ENCODE peak calls at places on chromosomes 13 and 19, in eight cellular contexts. I is cardiac fibroblast, H is endothelial cell, O is breast epithelium, E is Panc1, L is heart right ventricle, Y is WTC11, P is RWPE1. U is an unnamed sample.

GRCh38 chr13:62512194-62513141 is 1096.8 kb upstream of the PCDH20 start:
- DNase-seq in E (peak), H (peak), L (no peak), Y (peak), O (peak), P (peak), I (peak), U (peak)

GRCh38 chr13:106246237-106246636 is 289.2 kb downstream of the EFNB2 start:
- DNase-seq in P (no peak), E (no peak), H (no peak), O (no peak), Y (no peak), I (no peak), L (no peak), U (no peak)

GRCh38 chr19:10861118-10861651 is 10.2 kb upstream of the CARM1 start:
- DNase-seq in P (no peak), Y (peak), I (peak), O (no peak), H (peak), E (no peak), L (no peak), U (no peak)

GRCh38 chr13:39784347-39784746 is 128.9 kb downstream of the COG6 start:
- DNase-seq in E (no peak), L (no peak), Y (no peak), I (peak), O (no peak), H (no peak), P (no peak), U (no peak)

GRCh38 chr13:31009166-31009565 is 76.7 kb downstream of the TEX26 start:
- DNase-seq in I (no peak), H (no peak), L (no peak), P (peak), E (no peak), O (no peak), Y (no peak), U (no peak)

GRCh38 chr13:60511637-60512036 is 114.6 kb downstream of the TDRD3 start:
- DNase-seq in Y (no peak), O (no peak), E (no peak), H (no peak), P (no peak), I (no peak), L (no peak), U (no peak)

GRCh38 chr13:38952827-38953226 is 37.8 kb downstream of the STOML3 start:
- DNase-seq in P (peak), E (no peak), H (no peak), O (no peak), Y (no peak), I (no peak), L (no peak), U (no peak)

GRCh38 chr19:3863648-3864047 is 5.2 kb downstream of the ZFR2 start:
- DNase-seq in I (no peak), Y (no peak), L (no peak), E (no peak), O (no peak), H (no peak), P (no peak), U (peak)

GRCh38 chr13:28750187-28751045 is 31.6 kb upstream of the SLC46A3 start:
- DNase-seq in H (no peak), Y (no peak), O (no peak), E (no peak), L (no peak), P (no peak), I (peak), U (no peak)

GRCh38 chr19:34881982-34882381 is 44.7 kb upstream of the ZNF30 start:
- DNase-seq in H (no peak), Y (no peak), E (no peak), O (no peak), L (no peak), P (no peak), I (peak), U (no peak)

GRCh38 chr13:28425796-28426195 is 69.1 kb downstream of the FLT1 start:
- DNase-seq in E (no peak), L (no peak), Y (no peak), I (no peak), P (no peak), H (no peak), O (no peak), U (no peak)

GRCh38 chr19:584240-585001 is 5.3 kb upstream of the HCN2 start:
- DNase-seq in O (no peak), Y (peak), E (no peak), I (peak), L (peak), P (no peak), H (peak), U (peak)

GRCh38 chr19:2867025-2867991 is at the start of gene ZNF556:
- DNase-seq in L (no peak), Y (no peak), I (no peak), H (no peak), P (peak), O (no peak), E (no peak), U (no peak)

GRCh38 chr13:93472897-93473296 is 246.3 kb downstream of the GPC6 start:
- DNase-seq in I (no peak), O (no peak), Y (no peak), E (no peak), P (no peak), H (no peak), L (no peak), U (no peak)

GRCh38 chr19:31572671-31573298 is 223.5 kb upstream of the TSHZ3 start:
- DNase-seq in H (no peak), I (no peak), P (no peak), L (no peak), Y (no peak), O (no peak), E (no peak), U (no peak)

GRCh38 chr13:107376393-107377085 is 808.6 kb upstream of the ARGLU1 start:
- DNase-seq in O (no peak), L (no peak), H (no peak), I (no peak), Y (no peak), E (no peak), P (no peak), U (no peak)

GRCh38 chr13:86741762-86742285 is 929.3 kb upstream of the SLITRK5 start:
- DNase-seq in O (no peak), P (no peak), I (no peak), E (no peak), Y (no peak), H (no peak), L (no peak), U (no peak)

GRCh38 chr13:92838786-92839185 is 387.8 kb upstream of the GPC6 start:
- DNase-seq in H (no peak), I (peak), P (peak), E (no peak), L (no peak), Y (no peak), O (no peak), U (no peak)

GRCh38 chr13:113630296-113630695 is 27.7 kb downstream of the ATP4B start:
- DNase-seq in Y (no peak), H (no peak), I (no peak), L (peak), O (peak), E (no peak), P (no peak), U (peak)

GRCh38 chr19:46902402-46902766 is 41.6 kb downstream of the ARHGAP35 start:
- DNase-seq in O (no peak), P (peak), E (no peak), L (no peak), I (no peak), Y (no peak), H (no peak), U (peak)

GRCh38 chr13:105920375-105920774 is 615.1 kb downstream of the EFNB2 start:
- DNase-seq in L (no peak), E (no peak), P (peak), I (peak), O (no peak), H (no peak), Y (no peak), U (no peak)

GRCh38 chr13:51524846-51525566 is 59.3 kb upstream of the WDFY2 start:
- DNase-seq in E (no peak), Y (no peak), P (no peak), L (no peak), H (no peak), I (peak), O (no peak), U (no peak)

GRCh38 chr19:4051175-4052101 is 15.3 kb downstream of the ZBTB7A start:
- DNase-seq in E (no peak), P (peak), L (no peak), Y (no peak), H (no peak), I (peak), O (no peak), U (no peak)

GRCh38 chr13:46071590-46072249 is 19.2 kb upstream of the ZC3H13 start:
- DNase-seq in O (no peak), E (no peak), L (no peak), H (peak), P (no peak), Y (peak), I (no peak), U (no peak)
- TF ChIP-seq CTCF in O (no peak), E (no peak), L (no peak), H (no peak), P (no peak), Y (no peak), I (no peak), U (no peak)

DNA sequence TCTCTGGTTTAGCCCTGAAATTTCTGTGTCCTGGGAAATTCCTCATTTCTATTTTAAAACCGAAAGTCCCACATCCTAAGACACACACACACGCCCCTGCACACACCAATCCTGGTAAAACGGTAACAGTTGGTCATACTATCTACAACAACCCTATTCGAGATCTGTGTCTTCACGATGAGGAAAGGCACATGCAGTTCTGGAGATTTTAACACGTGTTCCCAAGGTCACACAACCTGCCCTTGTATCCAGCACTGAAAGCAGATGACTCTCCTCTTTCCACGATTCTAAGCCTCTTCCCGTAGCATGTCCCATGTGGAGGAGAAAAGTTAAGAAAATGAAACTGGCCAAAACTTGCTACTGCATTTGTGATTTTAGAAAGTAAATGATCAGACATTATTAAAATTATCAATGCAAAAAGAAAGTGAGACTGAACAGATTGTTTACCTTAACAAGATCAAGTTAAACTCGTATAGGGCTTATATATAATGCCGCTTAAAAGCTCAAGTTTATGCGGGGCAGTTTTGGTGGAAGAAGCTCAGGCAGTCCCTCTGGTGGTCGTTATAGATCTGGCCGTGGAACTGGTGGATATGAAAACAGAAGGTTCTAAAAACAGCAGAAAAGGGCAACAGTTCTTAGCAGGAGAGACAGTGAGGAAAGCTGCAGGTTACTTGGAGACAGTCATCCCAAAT is 32.7 kb downstream of the VSTM1 start:
- DNase-seq in H (peak), L (no peak), E (no peak), I (peak), O (no peak), Y (no peak), P (no peak), U (no peak)
- TF ChIP-seq CTCF in H (peak), L (no peak), E (no peak), I (peak), O (peak), Y (peak), P (no peak), U (peak)

DNA sequence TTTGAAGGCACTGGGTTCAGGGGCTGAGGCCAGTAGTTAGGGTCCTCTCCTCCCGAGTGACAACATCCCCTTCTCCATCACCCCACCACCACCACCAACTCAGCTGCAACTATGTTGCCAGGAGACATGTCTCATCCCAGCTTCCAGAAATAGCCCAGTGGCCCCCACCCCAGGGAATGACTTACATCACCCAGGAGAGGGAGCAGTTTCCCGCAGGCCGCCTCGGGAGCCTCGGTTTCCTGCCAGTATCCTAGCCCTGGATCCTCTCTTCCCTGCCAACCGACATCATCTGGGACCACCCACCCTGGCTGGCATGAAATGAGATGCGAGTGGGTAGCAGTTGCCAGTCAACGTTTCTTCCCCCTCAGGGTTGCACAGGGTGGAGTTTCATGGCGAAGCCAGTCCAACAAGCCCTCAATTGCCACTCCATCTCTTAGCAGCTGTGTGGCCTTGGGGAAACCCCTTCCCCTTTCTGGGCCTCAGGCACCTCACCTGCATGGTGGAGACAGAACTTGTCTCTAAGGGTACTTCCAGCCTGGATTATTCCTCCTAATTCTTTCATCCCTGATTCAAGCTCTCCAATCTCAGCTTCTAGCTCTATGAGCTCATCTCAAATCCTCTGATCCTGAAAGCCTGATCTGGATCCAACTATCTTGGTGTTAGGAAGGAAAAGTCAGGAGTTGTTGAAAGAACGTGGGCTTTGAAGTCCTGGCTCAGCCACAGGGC is 3.9 kb upstream of the GSK3A start:
- DNase-seq in Y (peak), H (peak), E (no peak), O (peak), I (peak), L (peak), P (peak), U (no peak)
- TF ChIP-seq CTCF in Y (no peak), H (peak), E (peak), O (peak), I (peak), L (peak), P (no peak), U (no peak)

DNA sequence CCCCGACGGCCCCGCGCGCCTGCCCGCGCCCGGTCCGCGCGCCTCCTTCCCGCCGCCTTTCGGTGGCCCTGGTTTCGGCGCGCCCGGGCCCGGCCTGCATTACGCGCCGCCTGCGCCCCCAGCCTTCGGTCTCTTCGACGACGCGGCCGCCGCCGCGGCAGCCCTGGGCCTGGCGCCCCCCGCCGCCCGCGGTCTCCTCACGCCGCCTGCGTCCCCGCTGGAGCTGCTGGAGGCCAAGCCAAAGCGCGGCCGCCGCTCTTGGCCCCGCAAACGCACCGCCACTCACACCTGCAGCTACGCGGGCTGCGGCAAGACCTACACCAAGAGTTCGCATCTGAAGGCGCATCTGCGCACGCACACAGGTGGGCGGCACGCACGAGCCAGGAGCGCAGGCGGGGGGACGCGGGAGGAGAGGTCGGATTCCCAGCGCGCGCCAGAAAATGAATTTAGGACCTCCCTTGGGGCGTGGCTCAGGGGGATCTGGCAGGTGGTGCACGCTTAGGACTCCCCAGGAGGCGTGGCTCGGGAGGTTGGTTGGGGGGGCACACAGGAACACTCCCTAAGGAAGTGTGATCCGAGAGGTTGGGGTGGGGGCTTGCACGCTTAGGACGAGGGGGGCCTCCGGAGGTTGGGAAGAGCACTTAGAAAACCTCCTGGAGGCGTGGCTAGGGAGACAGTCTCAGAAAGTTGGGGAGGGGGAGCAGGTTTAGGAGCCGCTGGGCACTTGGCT is 1.2 kb downstream of the KLF2 start:
- DNase-seq in E (no peak), I (peak), Y (peak), O (no peak), L (peak), H (no peak), P (no peak), U (peak)
- TF ChIP-seq CTCF in E (no peak), I (no peak), Y (no peak), O (no peak), L (no peak), H (no peak), P (no peak), U (no peak)

GRCh38 chr19:17488593-17489391 is 18.5 kb downstream of the SLC27A1 start:
- DNase-seq in I (no peak), O (peak), H (peak), Y (peak), E (no peak), L (peak), P (peak), U (peak)
- TF ChIP-seq CTCF in I (no peak), O (no peak), H (peak), Y (peak), E (no peak), L (no peak), P (no peak), U (no peak)

GRCh38 chr19:5667751-5668271 is 12.5 kb downstream of the MICOS13 start:
- DNase-seq in Y (peak), L (no peak), E (no peak), O (no peak), I (no peak), P (no peak), H (no peak), U (no peak)

GRCh38 chr19:5664515-5664914 is 15.8 kb downstream of the MICOS13 start:
- DNase-seq in L (no peak), P (no peak), Y (no peak), I (no peak), O (no peak), H (no peak), E (no peak), U (no peak)

GRCh38 chr19:5663904-5664303 is 16.4 kb downstream of the MICOS13 start:
- DNase-seq in Y (no peak), H (no peak), I (no peak), L (no peak), P (no peak), O (no peak), E (no peak), U (no peak)

GRCh38 chr19:5666921-5667610 is 13.2 kb downstream of the MICOS13 start:
- DNase-seq in H (no peak), L (no peak), P (no peak), Y (no peak), I (no peak), O (no peak), E (no peak), U (no peak)

GRCh38 chr19:5665781-5666513 is 14.4 kb downstream of the MICOS13 start:
- DNase-seq in P (no peak), O (no peak), I (peak), Y (no peak), H (no peak), E (no peak), L (no peak), U (no peak)
- TF ChIP-seq CTCF in P (no peak), O (no peak), I (peak), Y (no peak), H (no peak), E (no peak), L (no peak), U (no peak)

GRCh38 chr19:18589380-18590272 is 1.0 kb downstream of the REX1BD start:
- DNase-seq in O (peak), P (peak), L (peak), H (peak), I (peak), Y (peak), E (peak), U (peak)
- TF ChIP-seq CTCF in O (no peak), P (no peak), L (no peak), H (no peak), I (no peak), Y (no peak), E (no peak), U (no peak)

GRCh38 chr13:101977475-101977874 is 424.4 kb downstream of the FGF14 start:
- DNase-seq in E (no peak), H (no peak), P (no peak), Y (no peak), L (no peak), I (peak), O (no peak), U (no peak)
- TF ChIP-seq CTCF in E (no peak), H (no peak), P (no peak), Y (no peak), L (no peak), I (no peak), O (no peak), U (no peak)

U was measured in glutamatergic neuron.